ENCODE peak calls at places on chromosomes 5 and 9, in six cellular contexts. S is heart left ventricle, I is A549, M is HCT116, H is ovary, Q is adrenal gland. P is an unnamed sample.

GRCh38 chr9:129221233-129221632 is 43.2 kb upstream of the IER5L start:
- DNase-seq in S (no peak), I (no peak), M (no peak), H (no peak), Q (peak; percentile 50), P (no peak)

GRCh38 chr9:133601746-133602145 is 7.4 kb downstream of the FAM163B start:
- DNase-seq in S (no peak), I (no peak), M (no peak), H (no peak), Q (no peak), P (no peak)

GRCh38 chr9:15150939-15151338 is 156.1 kb downstream of the TTC39B start:
- DNase-seq in S (no peak), I (no peak), M (no peak), H (no peak), Q (no peak), P (no peak)

GRCh38 chr5:16712600-16712999 is 95.8 kb upstream of the RETREG1 start:
- DNase-seq in S (no peak), I (no peak), M (no peak), H (no peak), Q (no peak), P (no peak)

GRCh38 chr5:143228597-143229293 is 174.7 kb downstream of the NR3C1 start:
- DNase-seq in S (no peak), I (no peak), M (no peak), H (no peak), Q (no peak), P (no peak)

GRCh38 chr5:68139601-68140441 is 75.7 kb upstream of the PIK3R1 start:
- DNase-seq in S (no peak), I (no peak), M (no peak), H (no peak), Q (no peak), P (no peak)

GRCh38 chr9:118640836-118641557 is 728.2 kb downstream of the BRINP1 start:
- DNase-seq in S (no peak), I (no peak), M (no peak), H (no peak), Q (no peak), P (no peak)

GRCh38 chr9:100700689-100701318 is 122.9 kb downstream of the CAVIN4 start:
- DNase-seq in S (no peak), I (peak; percentile 20), M (peak; percentile 32), H (no peak), Q (peak; percentile 37), P (no peak)

GRCh38 chr5:124341066-124341943 is 405.1 kb downstream of the ZNF608 start:
- DNase-seq in S (no peak), I (no peak), M (no peak), H (peak; percentile 11), Q (peak; percentile 5), P (no peak)

GRCh38 chr5:10936081-10936480 is 175.0 kb upstream of the DAP start:
- DNase-seq in S (no peak), I (no peak), M (no peak), H (no peak), Q (no peak), P (no peak)

GRCh38 chr9:133420392-133420827 is 1.8 kb upstream of the ADAMTS13 start:
- DNase-seq in S (no peak), I (no peak), M (no peak), H (no peak), Q (no peak), P (no peak)

GRCh38 chr5:71969464-71969863 is 137.8 kb upstream of the MAP1B start:
- DNase-seq in S (no peak), I (no peak), M (no peak), H (no peak), Q (no peak), P (no peak)

DNA sequence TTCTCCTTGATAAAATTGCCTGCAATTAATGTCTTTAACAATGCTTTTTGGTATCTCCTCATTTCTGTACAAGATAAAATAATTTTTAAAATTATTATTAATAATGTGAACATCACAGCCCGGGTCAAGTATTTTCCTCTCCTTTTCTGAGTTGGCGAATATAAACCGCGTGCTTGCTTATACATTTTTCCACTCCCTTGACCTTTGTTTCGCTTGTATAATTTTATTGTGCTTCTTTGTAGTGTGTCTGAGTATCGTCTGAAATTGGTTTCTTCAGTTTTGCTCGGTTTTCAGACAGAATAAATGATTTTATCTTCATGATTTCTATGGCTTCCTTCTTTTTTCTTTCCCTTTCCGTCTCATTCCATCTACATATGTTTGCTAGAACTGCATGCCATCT is 448.5 kb downstream of the MAT2B start:
- DNase-seq in S (no peak), I (no peak), M (no peak), H (no peak), Q (no peak), P (no peak)
- H3K4me3 ChIP-seq in S (no peak overlapping the region), I (no peak overlapping the region), M (no peak overlapping the region), H (no peak overlapping the region), Q (no peak overlapping the region), P (no peak overlapping the region)

GRCh38 chr5:675111-675875 is 17.9 kb downstream of the TPPP start:
- DNase-seq in S (no peak), I (no peak), M (no peak), H (no peak), Q (no peak), P (peak; percentile 64)

GRCh38 chr5:674630-675011 is 18.5 kb downstream of the TPPP start:
- DNase-seq in S (no peak), I (no peak), M (no peak), H (no peak), Q (peak; percentile 5), P (no peak)

GRCh38 chr5:676699-677076 is 16.5 kb downstream of the TPPP start:
- DNase-seq in S (no peak), I (no peak), M (no peak), H (peak; percentile 5), Q (no peak), P (peak; percentile 58)

GRCh38 chr5:677131-678101 is 15.7 kb downstream of the TPPP start:
- DNase-seq in S (no peak), I (no peak), M (no peak), H (peak; percentile 6), Q (peak; percentile 5), P (peak; percentile 65)

GRCh38 chr5:675876-676698 is 17.1 kb downstream of the TPPP start:
- DNase-seq in S (no peak), I (no peak), M (no peak), H (peak; percentile 3), Q (peak; percentile 5), P (peak; percentile 75)
- TF ChIP-seq POLR2A in S (no peak), I (no peak), M (no peak), H (no peak), Q (no peak), P (no peak)

GRCh38 chr9:121746411-121746810 is 95.0 kb downstream of the DAB2IP start:
- DNase-seq in S (no peak), I (no peak), M (no peak), H (no peak), Q (no peak), P (no peak)
- H3K27ac ChIP-seq in S (peak overlapping the region; percentile 94), I (no peak overlapping the region), M (no peak overlapping the region), H (peak overlapping the region; percentile 43), Q (peak overlapping the region; percentile 91), P (peak overlapping the region; percentile 87)

GRCh38 chr5:56409331-56410190 is 176.4 kb upstream of the ANKRD55 start:
- DNase-seq in S (no peak), I (peak; percentile 38), M (no peak), H (no peak), Q (no peak), P (no peak)
- H3K4me3 ChIP-seq in S (no peak overlapping the region), I (no peak overlapping the region), M (no peak overlapping the region), H (no peak overlapping the region), Q (no peak overlapping the region), P (no peak overlapping the region)

GRCh38 chr5:160419458-160420330 is 813 bp upstream of the SLU7 start:
- DNase-seq in S (no peak), I (no peak), M (no peak), H (no peak), Q (no peak), P (no peak)

GRCh38 chr5:160423025-160423554 is 1.4 kb downstream of the PTTG1 start:
- DNase-seq in S (no peak), I (no peak), M (no peak), H (no peak), Q (no peak), P (no peak)

GRCh38 chr5:160418561-160419457 is at the start of gene SLU7:
- DNase-seq in S (peak; percentile 95), I (peak; percentile 93), M (peak; percentile 86), H (peak; percentile 93), Q (peak; percentile 95), P (peak; percentile 96)

GRCh38 chr5:160420331-160420610 is 1.4 kb upstream of the PTTG1 start:
- DNase-seq in S (no peak), I (no peak), M (no peak), H (no peak), Q (no peak), P (no peak)

GRCh38 chr5:160421625-160422258 is at the start of gene PTTG1:
- DNase-seq in S (peak; percentile 94), I (peak; percentile 87), M (peak; percentile 93), H (peak; percentile 89), Q (peak; percentile 96), P (peak; percentile 96)
- TF ChIP-seq POLR2A in S (no peak), I (peak; percentile 60), M (peak; percentile 88), H (no peak), Q (no peak), P (no peak)

GRCh38 chr5:84374568-84374967 is 10.1 kb downstream of the EDIL3 start:
- DNase-seq in S (no peak), I (no peak), M (no peak), H (no peak), Q (no peak), P (no peak)
- H3K27ac ChIP-seq in S (no peak overlapping the region), I (no peak overlapping the region), M (no peak overlapping the region), H (no peak overlapping the region), Q (no peak overlapping the region), P (no peak overlapping the region)

DNA sequence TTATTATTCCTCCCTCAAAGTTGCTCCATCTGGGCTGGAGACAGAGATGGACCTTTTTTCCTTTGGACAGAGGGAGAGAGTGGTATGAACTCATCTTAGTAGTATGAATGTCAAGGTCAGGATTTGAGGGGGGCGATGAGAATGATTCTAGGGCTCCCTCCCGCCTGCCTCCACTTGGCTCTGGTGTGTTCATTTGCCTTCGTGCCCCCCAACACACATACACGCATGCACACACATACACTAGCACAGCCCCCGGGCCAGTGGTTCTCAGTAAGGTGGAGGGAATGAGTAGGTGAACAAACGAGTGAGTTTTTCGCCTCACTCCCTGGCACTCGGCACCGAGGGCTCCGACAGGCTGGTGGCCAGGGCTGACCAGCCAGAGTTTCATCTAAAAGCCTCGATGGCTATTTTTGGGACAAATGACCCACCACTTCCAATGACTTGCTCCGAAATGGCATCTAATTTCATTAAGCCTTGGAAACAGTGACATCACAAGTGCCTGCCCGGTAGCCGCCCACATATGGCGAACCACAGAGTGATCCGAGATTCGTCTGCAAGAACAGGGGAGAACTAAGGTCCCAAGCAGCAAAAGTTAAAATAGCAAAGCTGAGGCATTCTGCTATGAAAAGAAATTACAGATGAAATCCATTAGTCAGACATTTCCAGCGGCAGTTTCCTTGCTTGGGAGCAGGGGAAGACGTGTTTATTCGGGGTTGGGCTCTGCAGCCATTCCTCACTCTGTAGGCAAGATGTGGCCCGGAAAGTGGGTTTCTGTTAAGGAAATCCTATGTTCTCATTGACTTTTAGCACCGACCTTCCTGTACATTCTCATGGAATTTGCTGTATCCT is 44.8 kb downstream of the ERGIC1 start:
- DNase-seq in S (peak; percentile 40), I (no peak), M (no peak), H (no peak), Q (peak; percentile 75), P (no peak)
- H3K4me3 ChIP-seq in S (peak overlapping the region; percentile 2), I (no peak overlapping the region), M (no peak overlapping the region), H (no peak overlapping the region), Q (peak overlapping the region; percentile 27), P (no peak overlapping the region)

P was measured in spleen.